ENCODE peak calls at places on chromosomes 11 and 22, in five cellular contexts. One of them, this sample, is unnamed.

GRCh38 chr11:85712953-85713352 is 27.0 kb upstream of the CCDC89 start:
- DNase-seq in AG10803: peak
- DNase-seq in nucleus accumbens: no peak
- DNase-seq in hypothalamus: no peak
- DNase-seq in iris pigment epithelial cell: no peak
- DNase-seq in this sample: no peak

GRCh38 chr22:24153353-24153752 is 27.9 kb upstream of the SUSD2 start:
- DNase-seq in nucleus accumbens: no peak
- DNase-seq in AG10803: peak
- DNase-seq in hypothalamus: no peak
- DNase-seq in iris pigment epithelial cell: peak
- DNase-seq in this sample: peak

GRCh38 chr11:118631510-118631909 is 24.1 kb downstream of the PHLDB1 start:
- DNase-seq in AG10803: no peak
- DNase-seq in nucleus accumbens: no peak
- DNase-seq in iris pigment epithelial cell: no peak
- DNase-seq in hypothalamus: no peak
- DNase-seq in this sample: no peak

GRCh38 chr11:1002091-1002984 is 34.2 kb downstream of the MUC6 start:
- DNase-seq in hypothalamus: no peak
- DNase-seq in nucleus accumbens: no peak
- DNase-seq in AG10803: no peak
- DNase-seq in iris pigment epithelial cell: no peak
- DNase-seq in this sample: no peak

GRCh38 chr11:86869966-86870570 is 69.7 kb downstream of the PRSS23 start:
- DNase-seq in AG10803: peak
- DNase-seq in hypothalamus: peak
- DNase-seq in iris pigment epithelial cell: peak
- DNase-seq in nucleus accumbens: peak
- DNase-seq in this sample: peak

GRCh38 chr11:2200536-2200935 is 28.9 kb upstream of the TH start:
- DNase-seq in hypothalamus: no peak
- DNase-seq in AG10803: no peak
- DNase-seq in nucleus accumbens: no peak
- DNase-seq in iris pigment epithelial cell: no peak
- DNase-seq in this sample: no peak

GRCh38 chr11:66967670-66968425 is 7.3 kb upstream of the C11orf86 start:
- DNase-seq in iris pigment epithelial cell: peak
- DNase-seq in hypothalamus: no peak
- DNase-seq in nucleus accumbens: no peak
- DNase-seq in AG10803: peak
- DNase-seq in this sample: no peak

GRCh38 chr22:31084811-31085492 is 3.8 kb downstream of the SMTN start:
- DNase-seq in iris pigment epithelial cell: peak
- DNase-seq in nucleus accumbens: peak
- DNase-seq in hypothalamus: peak
- DNase-seq in AG10803: peak
- DNase-seq in this sample: no peak

GRCh38 chr11:32113200-32113599 is 22.3 kb downstream of the RCN1 start:
- DNase-seq in iris pigment epithelial cell: peak
- DNase-seq in hypothalamus: no peak
- DNase-seq in nucleus accumbens: no peak
- DNase-seq in AG10803: no peak
- DNase-seq in this sample: no peak

GRCh38 chr11:56066980-56067379 is 26.1 kb upstream of the OR8I2 start:
- DNase-seq in hypothalamus: no peak
- DNase-seq in AG10803: no peak
- DNase-seq in nucleus accumbens: no peak
- DNase-seq in iris pigment epithelial cell: no peak
- DNase-seq in this sample: no peak

GRCh38 chr11:3616721-3617460 is 24.9 kb downstream of the ART5 start:
- DNase-seq in hypothalamus: no peak
- DNase-seq in nucleus accumbens: no peak
- DNase-seq in AG10803: no peak
- DNase-seq in iris pigment epithelial cell: peak
- DNase-seq in this sample: peak

GRCh38 chr22:46354993-46355305 is 19.4 kb downstream of the TRMU start:
- DNase-seq in hypothalamus: no peak
- DNase-seq in AG10803: no peak
- DNase-seq in iris pigment epithelial cell: no peak
- DNase-seq in nucleus accumbens: no peak
- DNase-seq in this sample: no peak

GRCh38 chr22:16603448-16603768 is 10.8 kb upstream of the CCT8L2 start:
- DNase-seq in AG10803: no peak
- DNase-seq in hypothalamus: no peak
- DNase-seq in nucleus accumbens: no peak
- DNase-seq in iris pigment epithelial cell: no peak
- DNase-seq in this sample: no peak

GRCh38 chr22:44828193-44828592 is 75.8 kb downstream of the ARHGAP8 start:
- DNase-seq in AG10803: no peak
- DNase-seq in hypothalamus: no peak
- DNase-seq in nucleus accumbens: no peak
- DNase-seq in iris pigment epithelial cell: no peak
- DNase-seq in this sample: no peak

GRCh38 chr11:100546714-100547113 is 140.4 kb upstream of the ARHGAP42 start:
- DNase-seq in nucleus accumbens: no peak
- DNase-seq in hypothalamus: no peak
- DNase-seq in AG10803: no peak
- DNase-seq in iris pigment epithelial cell: peak
- DNase-seq in this sample: no peak

GRCh38 chr11:117809236-117810055 is 12.4 kb upstream of the DSCAML1 start:
- DNase-seq in hypothalamus: peak
- DNase-seq in nucleus accumbens: peak
- DNase-seq in iris pigment epithelial cell: peak
- DNase-seq in AG10803: peak
- DNase-seq in this sample: peak

GRCh38 chr22:19943665-19944026 is 2.0 kb upstream of the TXNRD2 start:
- DNase-seq in nucleus accumbens: no peak
- DNase-seq in hypothalamus: no peak
- DNase-seq in AG10803: peak
- DNase-seq in iris pigment epithelial cell: peak
- DNase-seq in this sample: peak

GRCh38 chr22:43101306-43101705 is 9.2 kb upstream of the BIK start:
- DNase-seq in AG10803: no peak
- DNase-seq in hypothalamus: no peak
- DNase-seq in iris pigment epithelial cell: no peak
- DNase-seq in nucleus accumbens: no peak
- DNase-seq in this sample: no peak

GRCh38 chr11:12280838-12281565 is 96.4 kb upstream of the PARVA start:
- DNase-seq in hypothalamus: no peak
- DNase-seq in AG10803: no peak
- DNase-seq in nucleus accumbens: no peak
- DNase-seq in iris pigment epithelial cell: peak
- DNase-seq in this sample: no peak

GRCh38 chr22:50674127-50674493 is 1.5 kb downstream of the SHANK3 start:
- DNase-seq in nucleus accumbens: no peak
- DNase-seq in AG10803: no peak
- DNase-seq in iris pigment epithelial cell: no peak
- DNase-seq in hypothalamus: no peak
- DNase-seq in this sample: no peak

GRCh38 chr11:102773388-102773787 is 7.0 kb downstream of the MMP10 start:
- DNase-seq in nucleus accumbens: no peak
- DNase-seq in hypothalamus: no peak
- DNase-seq in iris pigment epithelial cell: no peak
- DNase-seq in AG10803: no peak
- DNase-seq in this sample: no peak

GRCh38 chr22:47091241-47091691 is 328.8 kb downstream of the TBC1D22A start:
- DNase-seq in hypothalamus: no peak
- DNase-seq in nucleus accumbens: no peak
- DNase-seq in iris pigment epithelial cell: peak
- DNase-seq in AG10803: no peak
- DNase-seq in this sample: no peak

GRCh38 chr11:92423133-92423532 is 198.5 kb downstream of the FAT3 start:
- DNase-seq in hypothalamus: no peak
- DNase-seq in nucleus accumbens: no peak
- DNase-seq in iris pigment epithelial cell: no peak
- DNase-seq in AG10803: peak
- DNase-seq in this sample: no peak

GRCh38 chr22:49427941-49428340 is 399.7 kb downstream of the BRD1 start:
- DNase-seq in iris pigment epithelial cell: no peak
- DNase-seq in hypothalamus: no peak
- DNase-seq in nucleus accumbens: no peak
- DNase-seq in AG10803: no peak
- DNase-seq in this sample: no peak

GRCh38 chr22:21632237-21632895 is at the start of gene CCDC116:
- DNase-seq in hypothalamus: no peak
- DNase-seq in iris pigment epithelial cell: no peak
- DNase-seq in nucleus accumbens: no peak
- DNase-seq in AG10803: no peak
- DNase-seq in this sample: no peak

GRCh38 chr22:35367331-35367886 is 13.5 kb upstream of the HMOX1 start:
- DNase-seq in hypothalamus: no peak
- DNase-seq in nucleus accumbens: no peak
- DNase-seq in AG10803: no peak
- DNase-seq in iris pigment epithelial cell: no peak
- DNase-seq in this sample: no peak

GRCh38 chr22:40606306-40606705 is 30.2 kb downstream of the MRTFA start:
- DNase-seq in hypothalamus: no peak
- DNase-seq in iris pigment epithelial cell: no peak
- DNase-seq in AG10803: peak
- DNase-seq in nucleus accumbens: no peak
- DNase-seq in this sample: no peak

GRCh38 chr11:117931331-117931950 is 2.2 kb upstream of the TMPRSS13 start:
- DNase-seq in hypothalamus: no peak
- DNase-seq in iris pigment epithelial cell: no peak
- DNase-seq in AG10803: no peak
- DNase-seq in nucleus accumbens: no peak
- DNase-seq in this sample: no peak

GRCh38 chr22:50487290-50488005 is 789 bp downstream of the MIOX start:
- DNase-seq in iris pigment epithelial cell: no peak
- DNase-seq in AG10803: no peak
- DNase-seq in nucleus accumbens: no peak
- DNase-seq in hypothalamus: no peak
- DNase-seq in this sample: no peak

GRCh38 chr11:88414385-88414861 is 76.9 kb upstream of the CTSC start:
- DNase-seq in iris pigment epithelial cell: peak
- DNase-seq in nucleus accumbens: no peak
- DNase-seq in AG10803: peak
- DNase-seq in hypothalamus: no peak
- DNase-seq in this sample: peak

GRCh38 chr11:15927196-15927865 is 429.0 kb downstream of the SOX6 start:
- DNase-seq in AG10803: no peak
- DNase-seq in iris pigment epithelial cell: no peak
- DNase-seq in hypothalamus: no peak
- DNase-seq in nucleus accumbens: no peak
- DNase-seq in this sample: no peak

GRCh38 chr11:1505480-1505879 is 18.9 kb upstream of the MOB2 start:
- DNase-seq in hypothalamus: no peak
- DNase-seq in nucleus accumbens: no peak
- DNase-seq in AG10803: no peak
- DNase-seq in iris pigment epithelial cell: no peak
- DNase-seq in this sample: no peak

GRCh38 chr11:9803685-9804413 is 140.0 kb downstream of the SWAP70 start:
- DNase-seq in nucleus accumbens: no peak
- DNase-seq in AG10803: peak
- DNase-seq in hypothalamus: no peak
- DNase-seq in iris pigment epithelial cell: peak
- DNase-seq in this sample: no peak

GRCh38 chr11:17588721-17589120 is 41.7 kb downstream of the OTOG start:
- DNase-seq in iris pigment epithelial cell: no peak
- DNase-seq in hypothalamus: no peak
- DNase-seq in AG10803: no peak
- DNase-seq in nucleus accumbens: no peak
- DNase-seq in this sample: no peak

GRCh38 chr11:67277231-67277961 is 11.1 kb downstream of the GRK2 start:
- DNase-seq in nucleus accumbens: no peak
- DNase-seq in iris pigment epithelial cell: peak
- DNase-seq in AG10803: peak
- DNase-seq in hypothalamus: peak
- DNase-seq in this sample: peak

GRCh38 chr22:43257549-43257948 is 70.6 kb upstream of the TTLL12 start:
- DNase-seq in nucleus accumbens: no peak
- DNase-seq in iris pigment epithelial cell: peak
- DNase-seq in hypothalamus: no peak
- DNase-seq in AG10803: no peak
- DNase-seq in this sample: no peak

GRCh38 chr11:60914620-60915249 is 777 bp downstream of the TMEM109 start:
- DNase-seq in nucleus accumbens: peak
- DNase-seq in iris pigment epithelial cell: peak
- DNase-seq in hypothalamus: peak
- DNase-seq in AG10803: peak
- DNase-seq in this sample: no peak

GRCh38 chr11:117223741-117224685 is 7.9 kb downstream of the PCSK7 start:
- DNase-seq in AG10803: no peak
- DNase-seq in hypothalamus: no peak
- DNase-seq in nucleus accumbens: no peak
- DNase-seq in iris pigment epithelial cell: no peak
- DNase-seq in this sample: no peak

GRCh38 chr11:33507967-33508366 is 192.7 kb downstream of the C11orf91 start:
- DNase-seq in iris pigment epithelial cell: peak
- DNase-seq in nucleus accumbens: no peak
- DNase-seq in hypothalamus: no peak
- DNase-seq in AG10803: peak
- DNase-seq in this sample: peak

GRCh38 chr11:65131417-65131776 is 2.9 kb downstream of the SYVN1 start:
- DNase-seq in AG10803: no peak
- DNase-seq in iris pigment epithelial cell: no peak
- DNase-seq in hypothalamus: no peak
- DNase-seq in nucleus accumbens: no peak
- DNase-seq in this sample: no peak